ENCODE peak calls at places on chromosomes 3 and 15, in nine cellular contexts. Y, W, S, P, D, I, T, Q and U are unnamed samples.

GRCh38 chr3:48684480-48685143 is 1.1 kb downstream of the NCKIPSD start:
- DNase-seq in P (peak), I (peak), T (no peak), S (no peak), W (no peak), D (no peak), Q (no peak), Y (no peak), U (peak)

GRCh38 chr3:62755285-62755684 is 119.9 kb downstream of the CADPS start:
- DNase-seq in W (no peak), P (no peak), S (peak), Q (no peak), D (no peak), Y (no peak), I (no peak), T (no peak), U (no peak)

GRCh38 chr3:37765591-37766219 is 96.0 kb upstream of the CTDSPL start:
- DNase-seq in P (peak), S (no peak), T (no peak), W (no peak), Q (no peak), Y (no peak), I (no peak), D (peak), U (peak)

GRCh38 chr3:194537732-194538247 is 51.0 kb upstream of the ATP13A3 start:
- DNase-seq in P (no peak), Q (no peak), D (no peak), I (peak), S (no peak), Y (no peak), W (no peak), T (no peak), U (no peak)

GRCh38 chr3:54202029-54202428 is 79.7 kb downstream of the CACNA2D3 start:
- DNase-seq in W (no peak), Y (no peak), D (no peak), I (no peak), Q (no peak), P (no peak), T (no peak), S (no peak), U (no peak)

GRCh38 chr15:44812029-44812517 is 75.7 kb downstream of the TRIM69 start:
- DNase-seq in W (no peak), P (no peak), Q (no peak), D (no peak), T (no peak), I (no peak), S (no peak), Y (no peak), U (no peak)

GRCh38 chr3:189629803-189630455 is 1.3 kb upstream of the TP63 start:
- DNase-seq in T (no peak), Y (no peak), D (no peak), I (no peak), S (no peak), Q (no peak), W (no peak), P (no peak), U (peak)

GRCh38 chr3:142274908-142275307 is 49.5 kb upstream of the GK5 start:
- DNase-seq in P (no peak), W (no peak), T (no peak), I (no peak), D (no peak), Q (no peak), S (no peak), Y (no peak), U (no peak)

GRCh38 chr15:73989001-73989798 is 2.9 kb downstream of the STOML1 start:
- DNase-seq in W (no peak), I (peak), T (no peak), D (no peak), S (no peak), Y (no peak), P (no peak), Q (no peak), U (no peak)

GRCh38 chr3:153173758-153174516 is 11.9 kb downstream of the RAP2B start:
- DNase-seq in Y (no peak), D (peak), T (no peak), W (no peak), I (no peak), P (no peak), S (peak), Q (no peak), U (no peak)

GRCh38 chr15:74419432-74419831 is 14.3 kb downstream of the SEMA7A start:
- DNase-seq in I (no peak), W (no peak), Y (no peak), D (no peak), P (no peak), Q (no peak), T (no peak), S (no peak), U (no peak)

GRCh38 chr3:173479301-173479700 is 81.8 kb downstream of the NLGN1 start:
- DNase-seq in S (peak), I (no peak), T (no peak), W (no peak), Q (no peak), Y (no peak), P (no peak), D (no peak), U (no peak)

GRCh38 chr3:123390865-123391613 is 57.9 kb downstream of the ADCY5 start:
- DNase-seq in I (no peak), Y (no peak), D (no peak), Q (no peak), S (no peak), W (no peak), P (peak), T (no peak), U (no peak)